ENCODE peak calls at places on chromosomes 5 and 9, in eight cellular contexts. G is neural progenitor cell, F is mesendoderm, Z is IMR-90, W is GM23248, Q is endodermal cell, J is SK-N-SH, S is neuronal stem cell. A is an unnamed sample.

GRCh38 chr9:132991351-132992300 is 13.1 kb downstream of the GFI1B start:
- DNase-seq in W (no peak), J (peak; percentile 33), S (no peak), Q (peak; percentile 86), G (no peak), F (peak; percentile 89), Z (no peak), A (no peak)

GRCh38 chr5:13957032-13957645 is 12.7 kb upstream of the DNAH5 start:
- DNase-seq in J (peak; percentile 49), S (peak; percentile 56), W (peak; percentile 80), Z (peak; percentile 78), G (peak; percentile 79), F (peak; percentile 74), Q (peak; percentile 71), A (peak; percentile 5)

GRCh38 chr5:65730910-65731309 is 8.9 kb downstream of the NLN start:
- DNase-seq in G (no peak), Q (no peak), W (peak; percentile 16), F (no peak), J (no peak), Z (peak; percentile 46), S (no peak), A (no peak)

GRCh38 chr5:136087961-136088871 is 44.4 kb upstream of the SMAD5 start:
- DNase-seq in Z (peak; percentile 36), G (no peak), Q (peak; percentile 47), J (no peak), F (no peak), S (no peak), W (peak; percentile 93), A (no peak)

GRCh38 chr9:129069128-129069824 is 11.6 kb upstream of the DOLPP1 start:
- DNase-seq in G (no peak), W (no peak), Q (peak; percentile 51), S (no peak), J (peak; percentile 72), Z (no peak), F (peak; percentile 18), A (peak; percentile 20)

GRCh38 chr5:178279723-178280438 is 47.3 kb upstream of the PHYKPL start:
- DNase-seq in Q (peak; percentile 97), Z (peak; percentile 59), W (peak; percentile 86), J (peak; percentile 94), F (peak; percentile 74), G (peak; percentile 94), S (peak; percentile 81), A (peak; percentile 58)

GRCh38 chr5:107563957-107564544 is 106.7 kb downstream of the EFNA5 start:
- DNase-seq in Z (no peak), J (no peak), W (no peak), F (peak; percentile 57), S (no peak), Q (peak; percentile 73), G (no peak), A (no peak)

GRCh38 chr9:5951686-5952211 is 61.1 kb downstream of the MLANA start:
- DNase-seq in F (no peak), Q (no peak), G (no peak), S (no peak), Z (peak; percentile 83), W (peak; percentile 53), J (no peak), A (no peak)

GRCh38 chr9:134629586-134630392 is 11.8 kb upstream of the COL5A1 start:
- DNase-seq in J (no peak), Q (peak; percentile 30), Z (no peak), S (no peak), F (no peak), G (no peak), W (peak; percentile 32), A (no peak)

GRCh38 chr5:55429707-55430253 is 105.0 kb downstream of the PLPP1 start:
- DNase-seq in Z (no peak), F (no peak), Q (no peak), G (no peak), W (no peak), S (no peak), J (peak; percentile 35), A (no peak)

GRCh38 chr5:122078116-122078865 is at the start of gene LOX:
- DNase-seq in G (peak; percentile 77), Z (peak; percentile 98), Q (peak; percentile 76), F (peak; percentile 65), W (peak; percentile 98), S (peak; percentile 49), J (peak; percentile 54), A (no peak)

GRCh38 chr5:89396262-89396975 is 513.4 kb upstream of the MEF2C start:
- DNase-seq in F (peak; percentile 22), Q (no peak), W (peak; percentile 59), Z (peak; percentile 9), J (no peak), S (no peak), G (no peak), A (no peak)

GRCh38 chr9:36603006-36603405 is 30.3 kb downstream of the MELK start:
- DNase-seq in Q (no peak), J (no peak), F (no peak), S (no peak), Z (peak; percentile 66), W (peak; percentile 70), G (no peak), A (no peak)

GRCh38 chr9:83235524-83235923 is 172.6 kb upstream of the RASEF start:
- DNase-seq in F (peak; percentile 16), S (no peak), J (no peak), G (no peak), Q (no peak), Z (no peak), W (no peak), A (no peak)

GRCh38 chr5:135030691-135031145 is 3.3 kb downstream of the PITX1 start:
- DNase-seq in G (peak; percentile 51), Z (no peak), J (no peak), S (no peak), Q (no peak), F (peak; percentile 88), W (no peak), A (no peak)
- H3K9ac ChIP-seq in G (no peak overlapping the region), Z (peak overlapping the region; percentile 95), J (no peak overlapping the region), S (no peak overlapping the region), Q (no peak overlapping the region), F (peak overlapping the region; percentile 49), W (no peak overlapping the region), A (no peak overlapping the region)

DNA sequence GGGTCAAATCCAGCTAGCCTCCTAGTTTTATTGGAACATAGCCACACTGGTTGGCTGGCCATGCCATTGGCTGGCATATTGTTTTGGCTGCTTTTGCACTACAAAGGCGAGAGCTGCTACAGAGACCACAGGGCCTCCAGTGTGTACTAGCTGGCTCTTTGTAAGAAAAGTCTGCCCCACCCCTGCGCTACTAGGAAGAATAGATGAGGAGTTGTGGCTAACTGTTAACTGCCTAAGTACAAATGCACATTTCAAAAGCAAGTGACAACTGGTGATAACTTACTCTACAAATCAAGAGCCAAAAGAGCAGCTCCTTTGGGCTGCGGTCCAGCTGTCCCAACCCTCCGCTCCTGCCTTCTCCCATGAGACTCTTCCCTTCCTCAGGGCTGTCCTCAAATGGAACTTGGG is 63.9 kb downstream of the SERINC5 start:
- DNase-seq in W (peak; percentile 22), Z (no peak), G (peak; percentile 67), J (no peak), F (peak; percentile 18), S (no peak), Q (peak; percentile 82), A (peak; percentile 62)
- H3K4me1 ChIP-seq in W (peaks cover 20% of the 10 kb centered on the region), Z (peaks cover 6% of the 10 kb centered on the region), G (peaks cover 79% of the 10 kb centered on the region), J (peaks cover 34% of the 10 kb centered on the region), F (peaks cover 17% of the 10 kb centered on the region), S (peaks cover 37% of the 10 kb centered on the region), Q (peaks cover 12% of the 10 kb centered on the region), A (peaks cover 95% of the 10 kb centered on the region)

GRCh38 chr9:136616948-136617695 is 45.6 kb upstream of the EGFL7 start:
- DNase-seq in Q (no peak), G (no peak), S (no peak), J (no peak), W (no peak), F (no peak), Z (no peak), A (no peak)

GRCh38 chr9:136614372-136614922 is 48.3 kb upstream of the EGFL7 start:
- DNase-seq in S (no peak), Q (no peak), Z (peak; percentile 89), F (no peak), W (peak; percentile 23), J (peak; percentile 69), G (no peak), A (no peak)

GRCh38 chr9:136616307-136616635 is 46.4 kb upstream of the EGFL7 start:
- DNase-seq in F (no peak), S (no peak), G (no peak), J (no peak), Z (no peak), W (no peak), Q (no peak), A (no peak)

GRCh38 chr9:136614967-136615623 is 47.6 kb upstream of the EGFL7 start:
- DNase-seq in J (no peak), Z (no peak), F (peak; percentile 71), S (no peak), G (peak; percentile 72), W (no peak), Q (peak; percentile 86), A (no peak)

GRCh38 chr9:136615631-136616306 is 46.9 kb upstream of the EGFL7 start:
- DNase-seq in F (peak; percentile 44), G (no peak), Z (peak; percentile 13), S (no peak), J (no peak), W (no peak), Q (no peak), A (no peak)
- H3K9ac ChIP-seq in F (no peak overlapping the region), G (no peak overlapping the region), Z (no peak overlapping the region), S (no peak overlapping the region), J (no peak overlapping the region), W (no peak overlapping the region), Q (no peak overlapping the region), A (no peak overlapping the region)

GRCh38 chr5:32309766-32310165 is 3.0 kb downstream of the MTMR12 start:
- DNase-seq in Q (no peak), F (no peak), J (no peak), S (no peak), W (no peak), G (no peak), Z (no peak), A (no peak)
- H3K4me1 ChIP-seq in Q (no peaks in the 10 kb centered on the region), F (peaks cover 3% of the 10 kb centered on the region), J (peaks cover 9% of the 10 kb centered on the region), S (peaks cover 5% of the 10 kb centered on the region), W (peaks cover 14% of the 10 kb centered on the region), G (peaks cover 9% of the 10 kb centered on the region), Z (peaks cover 5% of the 10 kb centered on the region), A (peaks cover 24% of the 10 kb centered on the region)

DNA sequence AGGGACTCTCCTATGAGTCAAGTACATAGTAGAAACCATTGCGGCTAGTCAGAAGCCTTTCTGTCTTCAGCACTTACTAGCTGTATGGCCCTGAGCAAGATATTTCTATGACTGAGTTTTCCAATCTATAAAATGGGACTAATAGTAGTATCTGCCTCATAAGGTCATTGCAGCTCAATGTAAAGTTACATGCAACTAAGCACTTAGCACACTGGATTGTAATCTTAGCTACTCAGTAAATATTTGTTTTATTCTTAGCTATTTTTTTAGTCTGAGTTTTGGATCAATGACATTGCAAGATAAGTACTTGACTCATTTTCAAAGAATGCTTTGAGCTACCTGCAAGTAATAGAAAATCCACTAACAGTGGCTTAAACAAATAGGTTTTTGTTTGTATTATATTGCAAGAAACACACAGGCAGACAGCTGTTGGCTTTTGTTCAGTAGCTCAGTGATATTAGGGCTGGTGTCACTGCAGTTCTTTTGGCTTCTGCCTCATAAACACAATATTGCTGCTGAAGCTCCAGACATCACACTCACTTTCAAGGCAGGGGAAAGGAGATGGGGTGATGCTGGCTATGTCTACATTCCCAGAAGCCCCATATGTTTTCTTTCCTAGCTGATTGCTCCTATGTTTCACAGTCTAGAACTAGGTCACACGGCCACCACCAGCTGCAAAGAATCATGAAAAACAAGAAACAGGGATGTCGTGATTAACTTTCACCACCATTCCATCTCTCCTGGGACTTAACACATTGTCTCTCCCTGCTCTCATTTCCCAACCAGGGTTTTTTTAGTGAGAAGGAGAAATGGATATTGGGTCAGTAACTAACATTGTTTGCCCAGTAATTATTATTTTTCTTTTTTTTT is 26.9 kb upstream of the FAT2 start:
- DNase-seq in G (no peak), S (no peak), W (no peak), F (no peak), Z (no peak), J (no peak), Q (no peak), A (no peak)
- H3K9ac ChIP-seq in G (no peak overlapping the region), S (no peak overlapping the region), W (no peak overlapping the region), F (no peak overlapping the region), Z (no peak overlapping the region), J (no peak overlapping the region), Q (no peak overlapping the region), A (no peak overlapping the region)

A was measured in DND-41.